ENCODE peak calls at places on chromosomes 7 and 10, in seven cellular contexts. V, I, T, Y, A, L and Z are unnamed samples.

GRCh38 chr7:158595068-158595467 is 7.4 kb upstream of the PTPRN2 start:
- DNase-seq in V (peak), I (no peak), T (peak), Y (peak), A (peak), L (no peak), Z (peak)

GRCh38 chr7:140342732-140343514 is 55.4 kb downstream of the SLC37A3 start:
- DNase-seq in V (no peak), I (peak), T (peak), Y (peak), A (peak), L (peak), Z (peak)

GRCh38 chr7:43298617-43299016 is 186.2 kb downstream of the HECW1 start:
- DNase-seq in V (no peak), I (no peak), T (no peak), Y (no peak), A (no peak), L (no peak), Z (no peak)

GRCh38 chr10:71271626-71272025 is 47.4 kb upstream of the SLC29A3 start:
- DNase-seq in V (no peak), I (no peak), T (no peak), Y (no peak), A (no peak), L (no peak), Z (no peak)

GRCh38 chr10:70742537-70743429 is 42.4 kb downstream of the TBATA start:
- DNase-seq in V (no peak), I (peak), T (no peak), Y (no peak), A (no peak), L (no peak), Z (peak)

GRCh38 chr10:7310076-7310475 is 100.8 kb downstream of the SFMBT2 start:
- DNase-seq in V (no peak), I (no peak), T (no peak), Y (no peak), A (no peak), L (no peak), Z (no peak)

GRCh38 chr7:135620980-135621850 is 41.1 kb upstream of the STMP1 start:
- DNase-seq in V (peak), I (peak), T (peak), Y (peak), A (peak), L (peak), Z (peak)

GRCh38 chr10:122142652-122143237 is 128.4 kb upstream of the BTBD16 start:
- DNase-seq in V (peak), I (peak), T (peak), Y (peak), A (no peak), L (peak), Z (no peak)

GRCh38 chr10:33566426-33566825 is 232.0 kb upstream of the NRP1 start:
- DNase-seq in V (no peak), I (no peak), T (peak), Y (no peak), A (peak), L (no peak), Z (no peak)

GRCh38 chr10:114520453-114520852 is 116.2 kb upstream of the AFAP1L2 start:
- DNase-seq in V (no peak), I (peak), T (no peak), Y (no peak), A (no peak), L (peak), Z (peak)

GRCh38 chr7:16649196-16649595 is 3.2 kb downstream of the BZW2 start:
- DNase-seq in V (no peak), I (peak), T (no peak), Y (no peak), A (no peak), L (peak), Z (peak)

GRCh38 chr10:61733358-61733940 is 70.7 kb downstream of the CABCOCO1 start:
- DNase-seq in V (peak), I (peak), T (peak), Y (no peak), A (peak), L (peak), Z (peak)

GRCh38 chr7:49894543-49894942 is 121.1 kb downstream of the VWC2 start:
- DNase-seq in V (no peak), I (no peak), T (no peak), Y (no peak), A (no peak), L (no peak), Z (no peak)

GRCh38 chr7:49892473-49892872 is 119.0 kb downstream of the VWC2 start:
- DNase-seq in V (no peak), I (no peak), T (no peak), Y (no peak), A (no peak), L (no peak), Z (no peak)

DNA sequence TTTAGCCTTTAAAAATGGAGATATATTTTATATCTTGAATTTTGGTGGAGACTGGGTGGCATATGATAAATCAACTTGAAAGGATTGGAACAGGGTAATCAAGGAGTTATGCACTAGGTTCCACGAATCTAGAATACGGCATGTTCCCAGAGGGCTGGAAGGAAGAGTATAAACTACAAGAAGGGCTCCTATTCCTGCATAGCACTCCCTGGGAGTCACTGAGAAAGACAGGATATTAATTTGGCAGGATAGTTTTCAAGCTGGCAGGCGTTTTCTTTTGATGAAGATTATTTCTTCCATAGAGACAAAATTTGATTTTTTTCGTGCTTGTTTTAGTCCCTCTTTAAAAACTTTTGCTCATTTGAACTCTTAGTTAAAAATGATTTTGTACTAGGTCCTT is 119.7 kb downstream of the VWC2 start:
- DNase-seq in V (no peak), I (no peak), T (no peak), Y (no peak), A (no peak), L (no peak), Z (no peak)
- H3K9ac ChIP-seq in V (no peak), I (no peak), T (no peak), Y (no peak), A (no peak), L (no peak), Z (no peak)

GRCh38 chr7:74449144-74449543 is 4.6 kb upstream of the GTF2IRD1 start:
- DNase-seq in V (no peak), I (no peak), T (no peak), Y (no peak), A (no peak), L (no peak), Z (no peak)
- H3K9ac ChIP-seq in V (no peak), I (no peak), T (no peak), Y (no peak), A (no peak), L (no peak), Z (no peak)

DNA sequence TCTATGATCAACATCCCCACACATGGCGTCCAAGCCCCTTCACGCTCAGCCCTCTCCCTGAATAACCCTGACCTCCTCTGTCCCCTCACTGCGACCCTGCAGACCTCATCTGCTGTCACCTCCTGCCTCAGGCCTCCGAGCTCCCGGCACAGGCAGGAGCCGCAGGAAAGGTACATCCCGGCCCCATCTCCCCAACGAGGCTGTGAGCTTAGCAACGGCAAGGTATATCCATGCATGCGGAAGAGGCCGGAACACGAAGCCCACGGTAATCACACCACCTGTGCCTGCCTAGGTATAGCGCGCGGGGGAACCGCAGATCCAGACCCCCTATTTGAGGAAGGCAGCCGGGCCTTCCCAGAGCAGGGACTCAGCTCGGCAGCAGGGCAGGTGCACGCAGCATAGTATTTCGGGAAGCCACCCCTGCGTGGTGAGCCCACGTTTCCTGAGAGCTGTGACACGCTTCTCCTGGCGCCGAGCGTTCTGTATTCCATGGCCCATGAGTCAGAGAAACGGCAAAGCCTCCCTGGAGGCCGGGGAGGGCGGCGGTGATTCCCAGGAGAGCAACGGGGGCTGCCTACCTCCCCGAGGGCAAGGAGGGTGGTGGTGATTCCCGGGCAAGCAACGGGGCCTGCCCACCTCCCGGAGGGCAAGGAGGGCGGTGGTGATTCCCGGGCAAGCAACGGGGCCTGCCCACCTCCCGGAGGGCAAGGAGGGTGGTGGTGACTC is 50.1 kb upstream of the DNAAF5 start:
- DNase-seq in V (no peak), I (no peak), T (no peak), Y (no peak), A (no peak), L (no peak), Z (no peak)
- H3K9ac ChIP-seq in V (no peak), I (no peak), T (no peak), Y (no peak), A (no peak), L (no peak), Z (no peak)

DNA sequence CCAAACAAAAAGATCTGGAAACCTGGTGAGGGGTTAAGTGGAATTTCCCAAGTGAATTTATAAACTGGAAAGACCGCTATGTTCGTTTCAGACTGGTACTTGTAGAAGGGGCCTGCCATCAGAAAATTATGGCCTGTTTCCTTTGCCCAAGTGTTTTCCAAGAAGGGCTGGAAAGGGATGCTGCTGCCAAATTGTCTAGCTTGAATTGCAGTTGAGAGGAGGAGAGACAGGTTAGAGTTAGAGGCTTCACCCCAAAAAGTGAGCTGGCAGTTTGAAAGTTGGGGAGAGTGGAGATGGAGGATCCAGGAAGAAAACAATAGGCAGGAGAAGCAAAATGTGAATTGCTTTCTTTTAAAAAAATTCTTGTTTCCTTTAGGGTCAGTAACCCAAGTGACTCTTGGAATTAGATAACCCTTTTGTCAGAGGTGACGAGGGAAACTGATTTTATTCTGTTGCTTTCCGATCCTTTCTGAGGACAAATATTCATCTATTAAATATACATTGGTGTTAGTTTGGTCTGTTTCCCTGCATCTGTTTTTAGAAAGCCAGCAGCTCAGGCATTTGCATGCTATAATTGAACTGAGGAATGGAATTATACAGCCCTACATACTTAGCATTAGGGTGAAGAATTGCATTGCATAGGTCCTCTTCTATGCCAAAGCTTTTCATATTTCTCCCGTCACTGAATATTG is 82.6 kb upstream of the PRR15 start:
- DNase-seq in V (no peak), I (peak), T (no peak), Y (no peak), A (no peak), L (no peak), Z (no peak)
- H3K9ac ChIP-seq in V (no peak), I (no peak), T (no peak), Y (no peak), A (no peak), L (no peak), Z (no peak)

GRCh38 chr10:86863443-86863842 is 94.0 kb downstream of the MMRN2 start:
- DNase-seq in V (no peak), I (no peak), T (no peak), Y (peak), A (no peak), L (no peak), Z (no peak)
- H3K9ac ChIP-seq in V (no peak), I (no peak), T (no peak), Y (no peak), A (peak), L (no peak), Z (no peak)

GRCh38 chr7:29277436-29278215 is 83.1 kb downstream of the CHN2 start:
- DNase-seq in V (no peak), I (no peak), T (no peak), Y (peak), A (no peak), L (no peak), Z (no peak)
- H3K9ac ChIP-seq in V (no peak), I (no peak), T (no peak), Y (no peak), A (no peak), L (no peak), Z (no peak)

DNA sequence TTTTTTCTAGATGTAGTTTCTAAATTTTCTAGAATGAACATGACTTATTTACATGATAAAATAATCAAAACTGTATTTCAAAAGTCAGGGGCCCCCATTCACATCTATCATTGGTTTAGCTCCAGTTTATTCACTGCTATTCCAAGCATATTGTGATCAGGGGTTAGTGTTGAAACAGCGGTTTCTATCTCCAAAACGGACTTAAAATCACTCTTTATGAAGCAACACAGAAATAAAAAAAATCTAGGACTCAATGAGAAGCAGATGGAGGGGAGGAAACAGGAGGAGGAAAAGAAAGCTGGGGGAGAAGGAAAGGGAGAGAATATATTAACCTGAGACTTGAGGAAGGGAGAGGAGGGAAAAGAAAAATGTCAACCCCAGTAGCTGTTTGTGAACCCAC is 14.8 kb upstream of the CH25H start:
- DNase-seq in V (no peak), I (peak), T (no peak), Y (no peak), A (no peak), L (no peak), Z (no peak)
- H3K9ac ChIP-seq in V (no peak), I (peak), T (no peak), Y (no peak), A (no peak), L (no peak), Z (no peak)

DNA sequence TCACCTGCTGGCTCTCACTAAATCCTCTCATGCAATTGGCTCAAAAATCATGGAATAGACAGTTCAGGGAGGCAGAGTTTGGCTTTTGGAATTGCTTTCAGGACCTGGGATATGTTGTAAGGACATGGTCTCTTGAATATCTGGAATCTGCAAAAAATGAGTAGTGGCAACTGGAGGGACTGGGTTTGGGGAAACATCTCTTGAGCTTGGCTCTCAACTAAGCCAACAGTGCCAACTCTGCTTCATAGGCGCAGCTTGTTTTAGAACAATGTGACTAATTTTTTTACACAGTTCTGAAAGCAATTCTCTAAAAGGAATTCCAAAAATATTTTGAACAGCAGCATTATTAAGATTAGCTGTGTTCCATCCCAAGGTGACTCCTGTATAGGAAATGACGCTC is 121.5 kb upstream of the DPP6 start:
- DNase-seq in V (no peak), I (no peak), T (no peak), Y (no peak), A (no peak), L (no peak), Z (no peak)
- H3K9ac ChIP-seq in V (no peak), I (no peak), T (no peak), Y (no peak), A (no peak), L (no peak), Z (no peak)

DNA sequence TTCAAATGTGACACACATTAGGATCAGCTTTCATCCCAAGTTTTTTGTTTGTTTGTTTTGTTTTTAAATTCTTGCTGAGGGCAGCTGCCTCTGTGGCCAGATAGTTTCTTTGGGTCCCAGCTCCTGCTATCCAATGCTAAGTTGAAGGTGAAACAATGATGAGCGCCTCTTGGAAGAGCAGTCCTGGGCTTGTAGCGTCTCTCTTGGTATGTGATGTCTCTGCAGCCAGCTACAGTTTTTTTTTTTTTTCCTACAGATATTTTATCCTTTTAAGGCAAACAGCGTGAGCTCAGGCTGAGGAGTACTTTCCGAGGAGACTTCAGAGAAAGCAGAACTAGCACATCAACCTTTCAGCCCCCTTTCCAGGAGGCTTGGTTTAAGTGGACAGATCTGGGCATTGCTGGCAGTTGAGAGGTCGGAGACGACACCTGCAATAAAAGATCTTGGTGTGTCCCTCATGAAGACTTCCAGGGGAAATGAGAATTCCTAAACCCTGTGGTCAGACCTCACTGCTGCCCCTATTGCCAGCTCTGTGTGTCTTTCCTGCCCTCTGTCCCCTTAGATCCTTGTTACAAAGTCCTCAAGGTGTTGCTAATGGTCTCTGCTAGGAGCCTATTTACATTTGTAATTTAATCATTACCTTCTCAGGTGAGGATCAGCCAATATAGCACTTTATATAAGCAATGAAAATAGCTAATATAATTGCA is 9.1 kb downstream of the PRKG1 start:
- DNase-seq in V (no peak), I (peak), T (peak), Y (peak), A (no peak), L (no peak), Z (no peak)
- H3K9ac ChIP-seq in V (no peak), I (no peak), T (no peak), Y (no peak), A (no peak), L (no peak), Z (no peak)